ENCODE peak calls at places on chromosome 1, in six cellular contexts. A is neural crest cell, Z is breast epithelium, V is spleen, R is lower lobe of right lung, S is endothelial cell. E is an unnamed sample.

GRCh38 chr1:18870325-18870865 is 10.9 kb upstream of the TAS1R2 start:
- DNase-seq in Z (no peak), R (no peak), V (no peak), S (no peak), A (no peak), E (no peak)

GRCh38 chr1:9817734-9818133 is 6.0 kb downstream of the CLSTN1 start:
- DNase-seq in R (no peak), S (no peak), V (peak), A (no peak), Z (no peak), E (no peak)

GRCh38 chr1:238476881-238477280 is 586.2 kb upstream of the ZP4 start:
- DNase-seq in R (no peak), A (no peak), S (no peak), V (no peak), Z (no peak), E (no peak)

GRCh38 chr1:219771039-219771438 is 157.3 kb downstream of the SLC30A10 start:
- DNase-seq in V (no peak), A (no peak), Z (no peak), R (no peak), S (no peak), E (no peak)

GRCh38 chr1:52127181-52128175 is 14.4 kb upstream of the ZFYVE9 start:
- DNase-seq in R (no peak), A (peak), S (peak), V (no peak), Z (no peak), E (peak)

GRCh38 chr1:180889325-180889724 is 23.4 kb upstream of the KIAA1614 start:
- DNase-seq in V (no peak), S (no peak), Z (no peak), A (no peak), R (no peak), E (no peak)

GRCh38 chr1:50707824-50708223 is 252.2 kb downstream of the FAF1 start:
- DNase-seq in R (no peak), Z (no peak), S (no peak), V (no peak), A (no peak), E (peak)

GRCh38 chr1:203440780-203441179 is 34.8 kb upstream of the PRELP start:
- DNase-seq in V (no peak), R (peak), Z (peak), S (no peak), A (no peak), E (no peak)

GRCh38 chr1:147717051-147717705 is 43.2 kb downstream of the GJA5 start:
- DNase-seq in Z (no peak), S (no peak), A (no peak), V (no peak), R (no peak), E (no peak)

GRCh38 chr1:112706505-112707216 is at the start of gene RHOC:
- DNase-seq in S (peak), V (peak), R (peak), Z (no peak), A (peak), E (peak)

GRCh38 chr1:215597961-215598360 is 30.9 kb downstream of the KCTD3 start:
- DNase-seq in S (no peak), Z (no peak), V (no peak), R (no peak), A (no peak), E (no peak)

GRCh38 chr1:21924503-21925005 is 12.6 kb downstream of the HSPG2 start:
- DNase-seq in S (no peak), V (no peak), R (no peak), Z (no peak), A (no peak), E (no peak)

GRCh38 chr1:55727010-55727409 is 511.8 kb upstream of the USP24 start:
- DNase-seq in R (no peak), A (no peak), Z (no peak), S (no peak), V (no peak), E (no peak)
- TF ChIP-seq CTCF in R (no peak), A (no peak), Z (no peak), S (no peak), V (no peak), E (no peak)

DNA sequence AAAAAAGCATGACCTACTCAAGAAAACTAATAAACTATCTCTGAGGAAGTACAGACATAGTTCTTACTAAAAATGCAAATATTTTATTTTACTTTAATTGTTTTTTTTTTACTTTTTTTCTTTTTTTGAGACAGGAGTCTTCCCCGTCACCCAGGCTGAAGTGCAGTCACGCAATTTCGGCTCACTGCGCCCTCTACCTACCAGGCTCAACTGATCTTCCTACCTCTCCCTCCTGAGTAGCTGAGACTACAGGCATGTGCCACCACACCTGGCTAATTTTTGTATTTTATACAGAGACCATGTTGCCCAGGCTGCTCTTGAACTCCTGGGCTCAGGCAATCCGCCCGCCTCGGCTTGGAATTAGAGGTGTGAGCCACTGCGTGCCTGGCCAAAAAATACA is 1263.1 kb downstream of the KCNT2 start:
- DNase-seq in S (peak), V (no peak), Z (no peak), A (peak), R (peak), E (no peak)
- TF ChIP-seq CTCF in S (peak), V (no peak), Z (no peak), A (peak), R (no peak), E (no peak)

GRCh38 chr1:222798975-222799374 is 15.9 kb upstream of the DISP1 start:
- DNase-seq in R (no peak), V (no peak), S (no peak), Z (no peak), A (no peak), E (no peak)

GRCh38 chr1:222792744-222793143 is 22.1 kb upstream of the DISP1 start:
- DNase-seq in R (no peak), Z (no peak), S (no peak), A (no peak), V (no peak), E (no peak)

GRCh38 chr1:222798111-222798510 is 16.7 kb upstream of the DISP1 start:
- DNase-seq in Z (no peak), S (no peak), R (no peak), A (no peak), V (no peak), E (peak)

GRCh38 chr1:222791006-222791710 is 23.7 kb upstream of the DISP1 start:
- DNase-seq in A (no peak), V (no peak), S (no peak), R (no peak), Z (no peak), E (no peak)

DNA sequence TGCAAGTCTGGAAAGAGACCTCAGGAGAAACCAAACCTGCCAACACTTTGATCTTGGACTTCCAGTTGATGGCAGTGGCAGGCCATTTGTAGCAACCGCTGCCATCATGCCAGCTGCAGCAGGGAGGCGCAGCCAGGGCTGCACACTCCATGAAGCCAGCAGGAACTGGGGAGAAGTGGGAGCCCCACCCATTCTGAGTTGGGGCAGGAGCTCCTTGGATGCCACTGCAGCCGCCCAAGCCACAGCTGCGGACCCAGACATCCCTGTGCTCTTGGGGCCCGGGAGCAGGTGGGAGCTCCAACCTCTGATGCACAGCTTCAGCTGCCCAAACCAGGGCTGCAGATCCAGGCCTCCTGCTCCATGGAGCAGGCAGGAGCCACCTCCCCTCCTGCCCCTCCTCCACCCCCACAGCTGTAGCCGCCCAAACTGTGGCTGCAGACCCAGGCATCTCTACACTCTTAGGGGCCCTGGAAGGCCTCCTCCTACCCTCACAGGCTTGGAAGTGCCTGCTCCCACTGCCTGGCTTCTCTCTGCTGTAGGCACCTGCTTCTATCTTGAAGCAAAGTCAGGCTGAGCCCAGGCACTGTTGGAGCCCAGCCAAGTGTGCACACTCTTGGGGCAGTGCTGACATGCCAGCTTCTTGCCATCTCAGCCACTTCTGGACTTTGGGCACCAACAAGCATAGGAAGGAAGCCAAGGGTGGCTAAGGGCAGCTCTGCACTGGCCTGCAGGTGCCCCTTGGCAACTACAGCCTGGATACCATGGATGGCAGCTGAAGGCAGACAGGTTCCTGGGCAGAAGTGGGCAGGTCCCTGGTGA is 20.0 kb upstream of the DISP1 start:
- DNase-seq in R (no peak), S (no peak), Z (no peak), A (no peak), V (no peak), E (no peak)
- TF ChIP-seq CTCF in R (no peak), S (no peak), Z (no peak), A (no peak), V (no peak), E (no peak)

DNA sequence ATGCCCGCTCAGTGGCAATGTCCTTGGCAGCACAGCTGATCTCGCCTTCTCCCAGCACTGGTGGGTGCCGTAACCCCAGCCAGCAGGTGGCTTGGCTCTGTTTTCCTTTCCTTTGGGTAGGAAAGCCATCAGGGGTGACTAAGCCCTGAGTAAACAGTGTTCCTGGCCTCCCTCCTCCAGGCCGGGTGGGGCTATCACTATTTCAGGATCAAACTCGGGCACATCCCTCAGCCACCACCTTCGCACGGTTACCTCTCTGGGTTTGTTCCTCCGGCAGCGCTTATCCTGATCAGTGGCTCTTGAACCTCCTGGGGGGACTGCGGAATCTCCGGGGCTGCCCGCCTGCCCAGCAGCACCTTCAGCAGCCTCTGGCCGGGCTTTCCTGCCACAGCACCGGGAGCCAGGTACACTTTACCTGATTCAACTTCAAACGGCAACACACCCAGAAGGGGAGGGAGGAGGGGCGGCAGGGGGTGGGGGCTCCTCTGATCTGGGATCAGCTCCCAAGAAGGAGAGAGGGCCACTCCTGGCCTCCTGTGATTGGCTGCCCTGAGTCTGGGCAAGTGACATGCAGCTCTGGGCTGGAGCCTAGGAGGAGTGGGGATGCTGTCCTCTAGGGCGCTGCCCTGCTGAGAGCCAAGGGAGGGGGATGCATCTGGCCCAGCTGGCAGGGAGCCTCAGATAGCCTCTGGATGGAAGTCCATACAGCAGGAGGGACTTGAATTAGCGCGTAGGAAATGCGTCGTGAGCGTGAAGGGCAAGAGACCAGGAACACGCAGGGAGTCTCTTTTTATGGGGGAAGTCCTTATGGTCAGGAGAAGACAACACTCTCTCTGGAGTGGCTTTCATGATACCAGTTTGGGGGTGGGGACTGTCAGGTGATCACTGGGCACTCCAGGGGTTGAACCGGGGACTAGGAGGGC is at the start of gene ASCL5:
- DNase-seq in A (no peak), Z (no peak), S (no peak), R (no peak), V (no peak), E (no peak)
- TF ChIP-seq CTCF in A (no peak), Z (no peak), S (no peak), R (no peak), V (no peak), E (no peak)

DNA sequence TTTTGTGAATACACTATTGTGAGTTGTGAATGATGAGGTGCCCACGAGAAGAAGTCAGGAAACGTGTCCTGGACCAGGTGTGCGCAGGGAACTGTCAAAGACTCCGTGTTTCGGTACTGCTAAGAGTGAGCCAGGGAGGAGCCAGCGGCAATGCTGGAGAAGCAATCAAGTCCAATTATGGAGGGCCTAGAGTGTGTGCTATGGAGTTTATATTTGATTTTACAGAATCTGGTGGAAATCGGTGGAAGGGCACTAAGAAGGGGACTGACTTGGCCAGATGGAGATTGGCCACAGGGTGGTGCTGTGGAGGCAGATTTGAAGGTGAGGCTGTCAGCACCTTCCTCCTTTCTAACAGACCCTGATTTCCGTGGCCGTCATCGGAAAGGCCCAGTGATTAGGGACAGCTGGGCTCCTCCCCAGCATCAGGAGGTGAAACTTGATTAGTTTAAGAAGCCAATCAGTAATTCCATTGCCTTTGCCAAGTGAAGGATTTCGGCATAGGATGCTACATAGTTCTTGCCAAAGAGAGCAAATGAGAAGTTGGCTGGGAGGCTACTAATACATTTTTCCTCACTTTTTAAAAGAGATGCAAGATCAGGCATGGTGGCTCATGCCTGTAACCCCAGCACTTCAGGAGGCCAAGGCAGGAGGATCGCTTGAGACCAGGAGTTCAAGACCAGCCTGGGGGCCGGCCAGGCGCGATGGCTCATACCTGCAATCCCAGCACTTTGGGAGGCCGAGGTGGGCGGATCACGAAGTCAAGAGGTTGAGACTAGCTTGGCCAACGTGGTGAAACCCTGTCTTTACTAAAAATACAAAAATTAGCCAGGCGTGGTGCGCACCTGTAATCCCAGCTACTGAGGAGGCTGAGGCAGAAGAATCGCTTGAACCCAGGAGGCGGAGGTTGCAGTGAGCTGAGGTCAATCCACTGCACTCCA is 7.0 kb downstream of the PTCH2 start:
- DNase-seq in A (peak), Z (peak), S (peak), R (peak), V (peak), E (peak)
- TF ChIP-seq CTCF in A (peak), Z (peak), S (peak), R (peak), V (peak), E (peak)

GRCh38 chr1:183024352-183025337 is 1.4 kb downstream of the LAMC1 start:
- DNase-seq in R (no peak), A (no peak), S (no peak), Z (no peak), V (no peak), E (no peak)

GRCh38 chr1:183023601-183024351 is 556 bp downstream of the LAMC1 start:
- DNase-seq in A (peak), Z (peak), S (peak), R (peak), V (peak), E (peak)

GRCh38 chr1:183021405-183022201 is 1.6 kb upstream of the LAMC1 start:
- DNase-seq in Z (no peak), A (no peak), S (no peak), V (no peak), R (no peak), E (no peak)

GRCh38 chr1:183022202-183023145 is 746 bp upstream of the LAMC1 start:
- DNase-seq in Z (peak), R (peak), A (peak), V (peak), S (peak), E (peak)

DNA sequence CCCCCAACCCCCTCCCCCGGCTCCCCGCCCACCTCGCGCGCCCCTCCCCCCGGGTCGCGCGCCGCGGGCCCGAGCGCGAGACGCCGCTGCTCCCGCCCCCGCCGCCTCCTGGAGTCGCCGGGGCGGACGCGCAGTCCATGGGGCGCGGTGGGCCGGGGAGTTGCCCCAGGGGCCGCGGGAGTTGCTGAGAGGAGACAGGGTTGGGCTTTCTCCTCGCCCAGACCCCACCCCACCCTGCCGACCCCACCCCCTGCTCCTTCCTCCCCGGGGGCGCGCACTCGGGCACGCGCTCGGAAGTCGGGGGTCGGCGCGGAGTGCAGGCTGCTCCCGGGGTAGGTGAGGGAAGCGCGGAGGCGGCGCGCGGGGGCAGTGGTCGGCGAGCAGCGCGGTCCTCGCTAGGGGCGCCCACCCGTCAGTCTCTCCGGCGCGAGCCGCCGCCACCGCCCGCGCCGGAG is at the start of gene LAMC1:
- DNase-seq in Z (peak), S (peak), A (peak), V (peak), R (peak), E (peak)
- TF ChIP-seq CTCF in Z (no peak), S (peak), A (no peak), V (no peak), R (no peak), E (no peak)

DNA sequence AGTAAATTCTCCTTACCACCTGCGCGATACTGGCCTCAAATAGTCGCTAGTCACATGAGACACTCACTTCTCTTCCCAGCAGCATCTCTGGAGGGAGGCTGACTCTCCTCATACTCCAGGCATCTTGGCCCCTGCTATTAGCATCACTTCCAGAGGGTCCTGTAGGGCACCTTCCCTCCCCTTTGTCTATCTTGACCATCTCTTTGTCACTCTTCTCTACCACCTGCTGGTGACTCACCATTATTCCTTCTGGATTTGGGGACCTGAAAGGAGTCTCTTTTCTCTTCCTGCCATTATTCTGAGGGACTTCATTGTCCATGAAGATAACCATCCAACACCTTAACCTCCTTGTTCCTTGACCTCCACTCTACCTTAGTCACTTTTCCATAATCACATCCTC is 31.7 kb upstream of the GPR37L1 start:
- DNase-seq in Z (no peak), V (no peak), S (no peak), R (no peak), A (no peak), E (no peak)
- TF ChIP-seq CTCF in Z (no peak), V (no peak), S (no peak), R (no peak), A (no peak), E (no peak)